ENCODE peak calls at places on chromosome 12, in ten cellular contexts. R, W, V, Z, M, C, T, X, L and G are unnamed samples.

GRCh38 chr12:123282111-123282510 is 10.5 kb upstream of the CDK2AP1 start:
- DNase-seq in R (no peak), W (no peak), V (no peak), Z (no peak), M (no peak), C (no peak), T (no peak), X (no peak), L (no peak), G (no peak)

GRCh38 chr12:90548595-90548994 is 406.4 kb downstream of the CCER1 start:
- DNase-seq in R (no peak), W (no peak), V (no peak), Z (no peak), M (no peak), C (no peak), T (no peak), X (no peak), L (no peak), G (no peak)

GRCh38 chr12:17866802-17867201 is 223.2 kb downstream of the RERGL start:
- DNase-seq in R (no peak), W (no peak), V (no peak), Z (no peak), M (no peak), C (no peak), T (no peak), X (no peak), L (no peak), G (no peak)

GRCh38 chr12:507261-507853 is 47.6 kb downstream of the B4GALNT3 start:
- DNase-seq in R (no peak), W (no peak), V (no peak), Z (no peak), M (no peak), C (no peak), T (no peak), X (no peak), L (no peak), G (no peak)

GRCh38 chr12:12546314-12546772 is 16.3 kb downstream of the DUSP16 start:
- DNase-seq in R (no peak), W (no peak), V (no peak), Z (no peak), M (no peak), C (no peak), T (no peak), X (no peak), L (no peak), G (no peak)

GRCh38 chr12:22518998-22519397 is 25.3 kb downstream of the C2CD5 start:
- DNase-seq in R (peak; percentile 90), W (no peak), V (no peak), Z (peak; percentile 22), M (no peak), C (no peak), T (peak; percentile 69), X (no peak), L (peak; percentile 34), G (no peak)

GRCh38 chr12:43826681-43827458 is 9.0 kb upstream of the TMEM117 start:
- DNase-seq in R (no peak), W (no peak), V (no peak), Z (no peak), M (no peak), C (peak; percentile 66), T (peak; percentile 33), X (no peak), L (peak; percentile 45), G (no peak)

GRCh38 chr12:12561305-12562015 is 1.2 kb downstream of the DUSP16 start:
- DNase-seq in R (peak; percentile 63), W (peak; percentile 85), V (peak; percentile 64), Z (peak; percentile 36), M (peak; percentile 65), C (peak; percentile 41), T (peak; percentile 29), X (no peak), L (peak; percentile 56), G (peak; percentile 68)

GRCh38 chr12:67747869-67748760 is 99.6 kb downstream of the DYRK2 start:
- DNase-seq in R (peak; percentile 56), W (no peak), V (no peak), Z (peak; percentile 71), M (no peak), C (peak; percentile 39), T (no peak), X (no peak), L (peak; percentile 76), G (no peak)

GRCh38 chr12:121581681-121582439 is 1.0 kb upstream of the KDM2B start:
- DNase-seq in R (peak; percentile 36), W (no peak), V (peak; percentile 43), Z (no peak), M (no peak), C (peak; percentile 33), T (no peak), X (no peak), L (peak; percentile 37), G (no peak)

GRCh38 chr12:48972213-48973021 is 882 bp upstream of the WNT10B start:
- DNase-seq in R (no peak), W (no peak), V (no peak), Z (peak; percentile 35), M (no peak), C (peak; percentile 83), T (no peak), X (no peak), L (peak; percentile 56), G (no peak)

GRCh38 chr12:129723260-129723659 is 180.6 kb downstream of the TMEM132D start:
- DNase-seq in R (no peak), W (no peak), V (no peak), Z (no peak), M (no peak), C (no peak), T (no peak), X (no peak), L (no peak), G (no peak)
- TF ChIP-seq CTCF in R (no peak), W (no peak), V (no peak), Z (no peak), M (no peak), C (no peak), T (no peak), X (no peak), L (no peak), G (no peak)

DNA sequence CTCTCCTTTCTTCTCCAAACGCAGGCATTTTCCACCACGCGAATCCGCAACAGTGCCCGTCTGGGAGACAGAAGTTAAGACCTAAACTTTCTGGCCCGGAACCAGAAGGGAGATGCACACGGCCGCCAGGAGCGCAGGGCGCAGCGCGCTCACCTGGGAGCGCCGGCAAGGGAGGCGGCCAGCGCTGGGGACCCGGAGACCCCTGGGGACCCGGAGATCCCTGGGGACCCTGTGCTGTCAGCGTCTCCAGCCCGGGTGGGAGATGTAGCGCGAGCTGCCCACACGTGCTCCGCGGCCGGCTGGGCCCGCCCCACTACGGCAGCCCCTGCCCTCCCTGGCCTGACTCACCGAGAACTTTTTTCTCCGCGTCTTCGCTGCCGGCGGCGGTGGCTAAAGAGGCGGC is 620 bp downstream of the YBX3 start:
- DNase-seq in R (peak; percentile 71), W (peak; percentile 85), V (no peak), Z (peak; percentile 47), M (peak; percentile 52), C (peak; percentile 48), T (peak; percentile 28), X (peak; percentile 62), L (peak; percentile 69), G (peak; percentile 52)
- TF ChIP-seq CTCF in R (no peak), W (no peak), V (no peak), Z (no peak), M (peak; percentile 45), C (no peak), T (peak; percentile 22), X (no peak), L (no peak), G (no peak)

GRCh38 chr12:118044577-118044976 is 16.4 kb downstream of the WSB2 start:
- DNase-seq in R (no peak), W (no peak), V (no peak), Z (no peak), M (no peak), C (no peak), T (no peak), X (no peak), L (no peak), G (no peak)
- TF ChIP-seq CTCF in R (no peak), W (no peak), V (no peak), Z (no peak), M (no peak), C (no peak), T (no peak), X (no peak), L (no peak), G (no peak)

GRCh38 chr12:102896067-102896466 is 21.0 kb downstream of the PAH start:
- DNase-seq in R (no peak), W (no peak), V (no peak), Z (no peak), M (no peak), C (no peak), T (no peak), X (no peak), L (no peak), G (no peak)
- TF ChIP-seq CTCF in R (no peak), W (no peak), V (no peak), Z (no peak), M (no peak), C (no peak), T (no peak), X (no peak), L (no peak), G (no peak)

DNA sequence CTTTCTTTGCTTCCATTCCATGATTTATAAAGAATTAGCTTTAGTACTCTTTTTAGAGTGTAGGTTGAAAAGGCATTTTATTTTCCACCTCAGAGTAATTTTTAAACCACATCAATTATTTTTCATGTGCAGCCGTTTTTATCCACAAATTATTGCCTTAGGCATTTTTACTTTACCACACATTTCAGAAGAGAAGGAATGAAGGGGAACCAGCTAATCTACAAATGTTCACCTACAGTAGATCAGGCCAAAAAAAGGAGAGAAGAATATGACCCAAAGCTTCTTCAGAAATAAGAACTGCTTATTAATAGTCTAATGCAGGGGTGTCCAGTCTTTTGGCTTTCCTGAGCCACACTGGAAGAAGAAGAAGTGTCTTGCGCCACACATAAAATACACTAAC is 19.8 kb upstream of the NTN4 start:
- DNase-seq in R (no peak), W (no peak), V (no peak), Z (no peak), M (no peak), C (no peak), T (no peak), X (no peak), L (no peak), G (no peak)
- TF ChIP-seq CTCF in R (no peak), W (no peak), V (no peak), Z (no peak), M (no peak), C (no peak), T (no peak), X (no peak), L (no peak), G (no peak)

GRCh38 chr12:9848899-9849298 is 20.3 kb downstream of the CLEC2B start:
- DNase-seq in R (no peak), W (no peak), V (no peak), Z (no peak), M (no peak), C (no peak), T (no peak), X (no peak), L (no peak), G (no peak)
- TF ChIP-seq CTCF in R (no peak), W (no peak), V (no peak), Z (no peak), M (no peak), C (no peak), T (no peak), X (no peak), L (no peak), G (no peak)